ENCODE peak calls at places on chromosomes 4 and X, in four cellular contexts. E, Q, D and F are unnamed samples.
A peak's percentile ranks its signal among the peaks of the same experiment; 100 is the strongest.

GRCh38 chr4:156962551-156962974 is 9.0 kb downstream of the PDGFC start:
- DNase-seq in D (peak; percentile 77), Q (no peak), E (no peak), F (no peak)

GRCh38 chr4:76696109-76696508 is 201.8 kb downstream of the SOWAHB start:
- DNase-seq in Q (no peak), D (no peak), E (no peak), F (no peak)

GRCh38 chrX:122552291-122552800 is 631.7 kb upstream of the GRIA3 start:
- DNase-seq in Q (no peak), D (no peak), E (no peak), F (no peak)

GRCh38 chrX:30990361-30990760 is 81.5 kb downstream of the FTHL17 start:
- DNase-seq in E (no peak), D (no peak), Q (no peak), F (no peak)

GRCh38 chrX:136199365-136199764 is 51.8 kb downstream of the MAP7D3 start:
- DNase-seq in Q (no peak), E (no peak), D (no peak), F (no peak)

GRCh38 chrX:10619311-10620015 is 922 bp downstream of the MID1 start:
- DNase-seq in Q (no peak), E (no peak), D (no peak), F (no peak)

GRCh38 chr4:94181815-94182214 is 25.9 kb upstream of the SMARCAD1 start:
- DNase-seq in D (no peak), Q (no peak), E (no peak), F (no peak)

GRCh38 chrX:66149519-66149918 is 14.5 kb upstream of the HEPH start:
- DNase-seq in Q (no peak), D (no peak), E (no peak), F (no peak)

GRCh38 chrX:9586992-9587392 is 122.1 kb downstream of the TBL1X start:
- DNase-seq in E (no peak), Q (no peak), D (no peak), F (no peak)

GRCh38 chr4:55553442-55553841 is 6.7 kb upstream of the CLOCK start:
- DNase-seq in E (no peak), Q (no peak), D (peak; percentile 62), F (no peak)

GRCh38 chrX:139783959-139784358 is 76.0 kb upstream of the MCF2 start:
- DNase-seq in D (no peak), E (no peak), Q (no peak), F (no peak)

GRCh38 chr4:85955614-85956295 is 404.1 kb downstream of the MAPK10 start:
- DNase-seq in E (no peak), Q (no peak), D (no peak), F (no peak)

GRCh38 chr4:1202526-1203378 is 30.4 kb upstream of the SPON2 start:
- DNase-seq in Q (no peak), D (no peak), E (peak; percentile 63), F (no peak)

GRCh38 chrX:130144509-130144908 is 21.1 kb downstream of the AIFM1 start:
- DNase-seq in D (no peak), E (no peak), Q (no peak), F (no peak)